ENCODE peak calls at places on chromosomes 13 and 19, in seven cellular contexts. I is transverse colon, Z is SK-N-SH, H is GM23338, R is K562, B is HCT116, O is sigmoid colon. A is an unnamed sample.

GRCh38 chr19:47274071-47274890 is at the start of gene INAFM1:
- DNase-seq in H (peak; percentile 95), I (peak; percentile 100), B (peak; percentile 89), O (peak; percentile 99), R (peak; percentile 94), Z (peak; percentile 96), A (peak; percentile 57)

GRCh38 chr19:13163609-13164364 is 13.6 kb downstream of the IER2 start:
- DNase-seq in R (peak; percentile 82), H (peak; percentile 90), I (peak; percentile 80), B (no peak), Z (peak; percentile 94), O (peak; percentile 90), A (no peak)

GRCh38 chr19:10718205-10719196 is 622 bp downstream of the DNM2 start:
- DNase-seq in Z (peak; percentile 70), R (peak; percentile 50), B (no peak), H (peak; percentile 43), O (no peak), I (peak; percentile 41), A (no peak)

GRCh38 chr13:85197431-85197830 is 601.8 kb downstream of the SLITRK6 start:
- DNase-seq in I (no peak), B (no peak), Z (no peak), O (no peak), R (no peak), H (no peak), A (no peak)

GRCh38 chr13:23506071-23506820 is 64.0 kb upstream of the TNFRSF19 start:
- DNase-seq in O (no peak), B (no peak), Z (peak; percentile 46), I (no peak), R (no peak), H (no peak), A (no peak)

GRCh38 chr13:43030548-43030947 is 7.2 kb downstream of the DNAJC15 start:
- DNase-seq in I (no peak), H (no peak), B (no peak), R (no peak), O (no peak), Z (no peak), A (no peak)

GRCh38 chr13:67792151-67792665 is 562.1 kb upstream of the PCDH9 start:
- DNase-seq in Z (no peak), R (no peak), H (no peak), B (no peak), I (no peak), O (no peak), A (no peak)

GRCh38 chr19:43784251-43784980 is 3.6 kb upstream of the KCNN4 start:
- DNase-seq in O (no peak), B (peak; percentile 77), Z (no peak), R (peak; percentile 87), I (peak; percentile 79), H (no peak), A (no peak)

GRCh38 chr13:66915596-66916185 is 314.4 kb downstream of the PCDH9 start:
- DNase-seq in B (no peak), Z (no peak), I (no peak), O (no peak), R (no peak), H (no peak), A (no peak)

GRCh38 chr13:24270639-24271131 is 38.7 kb upstream of the C1QTNF9 start:
- DNase-seq in I (peak; percentile 62), H (peak; percentile 24), O (peak; percentile 79), B (no peak), R (no peak), Z (peak; percentile 70), A (no peak)

GRCh38 chr13:33110713-33111413 is 94.6 kb downstream of the KL start:
- DNase-seq in O (no peak), H (no peak), R (no peak), B (no peak), I (no peak), Z (no peak), A (no peak)

GRCh38 chr13:82654851-82655517 is 1227.3 kb downstream of the SLITRK1 start:
- DNase-seq in Z (no peak), I (peak; percentile 15), B (no peak), H (no peak), O (peak; percentile 89), R (no peak), A (no peak)

GRCh38 chr13:49676581-49677298 is 14.5 kb downstream of the EBPL start:
- DNase-seq in O (no peak), R (no peak), B (no peak), H (no peak), Z (no peak), I (no peak), A (no peak)

GRCh38 chr13:110507678-110508381 is 53.7 kb downstream of the RAB20 start:
- DNase-seq in O (no peak), Z (no peak), B (no peak), I (peak; percentile 82), H (no peak), R (no peak), A (no peak)
- TF ChIP-seq POLR2AphosphoS5 in O (peak; percentile 31), Z (no peak), B (no peak), I (peak; percentile 29), H (no peak), R (no peak), A (no peak)

GRCh38 chr19:3683405-3683865 is 16.8 kb downstream of the PIP5K1C start:
- DNase-seq in O (no peak), B (no peak), Z (no peak), H (peak; percentile 81), R (peak; percentile 67), I (no peak), A (peak; percentile 16)

GRCh38 chr19:3682741-3683404 is 17.4 kb downstream of the PIP5K1C start:
- DNase-seq in H (no peak), R (peak; percentile 72), O (no peak), I (no peak), B (no peak), Z (peak; percentile 79), A (no peak)

GRCh38 chr19:3684817-3685410 is 15.4 kb downstream of the PIP5K1C start:
- DNase-seq in I (no peak), Z (no peak), O (no peak), R (no peak), H (no peak), B (no peak), A (no peak)

GRCh38 chr19:3682286-3682685 is 18.0 kb downstream of the PIP5K1C start:
- DNase-seq in H (no peak), B (no peak), Z (no peak), I (no peak), O (no peak), R (no peak), A (no peak)

GRCh38 chr19:3683866-3684816 is 16.1 kb downstream of the PIP5K1C start:
- DNase-seq in B (no peak), H (no peak), I (no peak), O (no peak), R (peak; percentile 79), Z (no peak), A (peak; percentile 6)
- H3K27ac ChIP-seq in B (no peak overlapping the region), H (peak overlapping the region; percentile 85), I (peak overlapping the region; percentile 43), O (peak overlapping the region; percentile 72), R (peak overlapping the region; percentile 57), Z (no peak overlapping the region), A (no peak overlapping the region)

GRCh38 chr13:39867807-39868206 is 212.3 kb downstream of the COG6 start:
- DNase-seq in Z (no peak), B (no peak), H (no peak), I (no peak), R (no peak), O (no peak), A (no peak)

GRCh38 chr13:39859898-39860297 is 204.4 kb downstream of the COG6 start:
- DNase-seq in I (no peak), Z (peak; percentile 41), O (no peak), H (no peak), R (no peak), B (no peak), A (no peak)

GRCh38 chr13:39862891-39863290 is 207.4 kb downstream of the COG6 start:
- DNase-seq in R (no peak), I (no peak), B (no peak), Z (no peak), O (no peak), H (no peak), A (no peak)

GRCh38 chr13:39866722-39867121 is 211.3 kb downstream of the COG6 start:
- DNase-seq in I (no peak), B (no peak), O (no peak), Z (no peak), R (no peak), H (no peak), A (no peak)

DNA sequence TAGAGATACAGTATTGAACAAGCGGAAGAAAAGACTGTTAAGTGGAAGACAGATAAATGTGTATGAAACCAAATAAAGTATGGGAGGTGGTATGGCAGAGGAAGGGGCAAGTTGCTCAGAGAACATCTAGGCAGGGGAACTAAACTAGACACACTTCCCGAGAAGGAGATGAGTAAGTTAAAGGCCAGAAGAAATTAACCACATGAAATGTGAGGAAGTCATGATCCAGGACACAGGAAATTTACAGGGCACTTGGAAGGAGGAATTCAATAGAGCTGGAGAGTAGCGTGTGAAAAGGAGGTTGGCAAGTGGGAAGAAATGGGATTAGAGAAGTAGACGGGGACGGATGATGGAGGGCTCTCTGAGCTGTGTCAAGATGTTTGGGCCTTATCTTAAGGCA is 208.8 kb downstream of the COG6 start:
- DNase-seq in B (no peak), I (no peak), Z (no peak), H (no peak), O (no peak), R (no peak), A (no peak)
- TF ChIP-seq POLR2AphosphoS5 in B (no peak), I (no peak), Z (no peak), H (no peak), O (no peak), R (no peak), A (no peak)

DNA sequence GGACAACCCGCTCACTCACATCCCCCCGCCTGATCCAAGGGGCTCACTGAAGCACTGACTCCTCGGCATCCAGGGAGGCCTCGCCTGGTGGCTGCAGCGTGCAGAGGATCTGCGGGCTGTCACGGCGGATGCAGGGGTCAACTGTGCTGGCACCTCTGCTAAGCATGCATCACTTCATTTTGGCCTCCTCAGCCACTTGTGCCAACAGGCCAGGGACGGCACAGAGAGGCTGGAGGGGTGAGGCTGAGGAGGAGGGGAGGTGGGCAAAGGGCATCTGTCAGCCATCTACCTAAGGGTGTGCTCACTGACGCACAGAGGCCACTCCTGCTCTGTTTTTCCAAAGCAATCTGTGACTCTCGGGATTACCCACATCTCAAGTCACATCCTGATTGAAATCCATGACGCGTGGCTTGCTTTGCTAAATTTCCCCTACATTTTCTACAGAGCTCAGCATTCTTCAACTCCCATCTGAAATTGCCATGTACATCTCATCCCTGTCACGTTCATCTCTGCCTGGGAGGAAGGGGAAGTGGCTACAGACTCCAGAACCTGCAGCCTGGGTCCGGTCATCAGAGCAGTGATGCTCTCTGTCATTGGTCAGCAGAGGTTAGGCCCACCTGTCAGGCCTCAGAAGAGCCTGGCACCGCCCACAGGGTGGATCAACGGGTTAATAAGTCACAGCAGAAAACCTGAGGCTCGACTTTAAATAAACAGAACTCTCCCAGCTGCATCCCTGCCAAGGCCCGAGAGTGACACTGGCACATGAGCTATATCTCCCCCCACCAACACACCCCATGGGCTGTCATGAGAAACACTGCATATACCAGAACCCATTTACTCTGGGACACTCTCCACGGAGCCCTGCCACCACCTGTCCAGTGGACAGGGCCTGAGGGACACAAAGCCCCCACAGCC is 17.6 kb downstream of the ELL start:
- DNase-seq in Z (no peak), O (no peak), H (no peak), I (peak; percentile 77), B (no peak), R (no peak), A (no peak)
- H3K27ac ChIP-seq in Z (no peak overlapping the region), O (peak overlapping the region; percentile 68), H (no peak overlapping the region), I (peak overlapping the region; percentile 79), B (no peak overlapping the region), R (no peak overlapping the region), A (no peak overlapping the region)